ENCODE peak calls at places on chromosomes 6 and 20, in nine cellular contexts. G is HS-5, O is substantia nigra, F is GM20000, V is memory B cell, T is mucosa of gallbladder, C is GM18507, S is GM12892, U is mammary epithelial cell. X is an unnamed sample.

GRCh38 chr6:139490482-139490881 is 116.0 kb upstream of the CITED2 start:
- DNase-seq in G (no peak), O (no peak), F (no peak), V (no peak), T (no peak), C (no peak), S (no peak), U (no peak), X (no peak)

GRCh38 chr6:164108869-164109769 is 694.6 kb downstream of the QKI start:
- DNase-seq in G (no peak), O (peak), F (no peak), V (no peak), T (peak), C (no peak), S (no peak), U (no peak), X (no peak)

GRCh38 chr20:330233-331149 is 5.1 kb downstream of the SOX12 start:
- DNase-seq in G (no peak), O (peak), F (peak), V (peak), T (peak), C (no peak), S (peak), U (peak), X (peak)

GRCh38 chr6:158377866-158378265 is 65.6 kb downstream of the TULP4 start:
- DNase-seq in G (no peak), O (peak), F (no peak), V (no peak), T (peak), C (no peak), S (no peak), U (peak), X (no peak)

GRCh38 chr6:43830775-43831174 is 60.8 kb downstream of the VEGFA start:
- DNase-seq in G (no peak), O (no peak), F (no peak), V (no peak), T (no peak), C (no peak), S (no peak), U (no peak), X (no peak)

GRCh38 chr6:4776493-4776966 is 326 bp downstream of the CDYL start:
- DNase-seq in G (no peak), O (no peak), F (peak), V (no peak), T (no peak), C (no peak), S (peak), U (no peak), X (peak)

GRCh38 chr6:53103993-53104675 is 38.9 kb downstream of the FBXO9 start:
- DNase-seq in G (no peak), O (no peak), F (no peak), V (no peak), T (no peak), C (no peak), S (no peak), U (peak), X (no peak)

GRCh38 chr6:53837875-53838806 is 43.3 kb downstream of the LRRC1 start:
- DNase-seq in G (no peak), O (peak), F (no peak), V (no peak), T (peak), C (no peak), S (no peak), U (no peak), X (no peak)

GRCh38 chr6:89239338-89239737 is 22.2 kb upstream of the GABRR1 start:
- DNase-seq in G (no peak), O (no peak), F (peak), V (no peak), T (no peak), C (no peak), S (no peak), U (no peak), X (peak)

GRCh38 chr6:23027281-23027680 is 457.9 kb downstream of the HDGFL1 start:
- DNase-seq in G (no peak), O (peak), F (no peak), V (no peak), T (no peak), C (no peak), S (no peak), U (peak), X (no peak)

GRCh38 chr6:47743744-47744143 is 38.1 kb upstream of the OPN5 start:
- DNase-seq in G (no peak), O (no peak), F (no peak), V (no peak), T (no peak), C (no peak), S (no peak), U (peak), X (no peak)

GRCh38 chr20:19986419-19986818 is 30.7 kb upstream of the NAA20 start:
- DNase-seq in G (no peak), O (no peak), F (no peak), V (no peak), T (no peak), C (no peak), S (no peak), U (peak), X (no peak)

GRCh38 chr20:17456226-17456625 is 75.0 kb downstream of the BFSP1 start:
- DNase-seq in G (no peak), O (no peak), F (no peak), V (no peak), T (no peak), C (no peak), S (no peak), U (no peak), X (no peak)

GRCh38 chr6:157592566-157592965 is 211.6 kb downstream of the ZDHHC14 start:
- DNase-seq in G (no peak), O (no peak), F (no peak), V (no peak), T (no peak), C (no peak), S (no peak), U (no peak), X (peak)

X was measured in germinal center.